ENCODE peak calls at places on chromosomes 16 and 17, in nine cellular contexts. One of them, this sample, is unnamed.
A peak's percentile ranks its signal among the peaks of the same experiment; 100 is the strongest.

GRCh38 chr17:31424944-31425582 is 33.6 kb downstream of the RAB11FIP4 start:
- DNase-seq in CD8-positive, alpha-beta memory T cell: no peak
- DNase-seq in H7: no peak
- DNase-seq in effector memory CD4-positive, alpha-beta T cell: no peak
- DNase-seq in Caco-2: peak; percentile 72
- DNase-seq in psoas muscle: no peak
- DNase-seq in bronchial epithelial cell: no peak
- DNase-seq in Peyer's patch: no peak
- DNase-seq in iPS DF 6.9: no peak
- DNase-seq in this sample: no peak

GRCh38 chr16:26510924-26511323 is 555.8 kb upstream of the C16orf82 start:
- DNase-seq in CD8-positive, alpha-beta memory T cell: no peak
- DNase-seq in H7: no peak
- DNase-seq in Caco-2: no peak
- DNase-seq in psoas muscle: no peak
- DNase-seq in iPS DF 6.9: no peak
- DNase-seq in Peyer's patch: no peak
- DNase-seq in bronchial epithelial cell: no peak
- DNase-seq in effector memory CD4-positive, alpha-beta T cell: no peak
- DNase-seq in this sample: no peak

GRCh38 chr16:57016831-57017230 is 27.5 kb downstream of the NLRC5 start:
- DNase-seq in H7: no peak
- DNase-seq in Caco-2: no peak
- DNase-seq in psoas muscle: no peak
- DNase-seq in iPS DF 6.9: no peak
- DNase-seq in bronchial epithelial cell: no peak
- DNase-seq in effector memory CD4-positive, alpha-beta T cell: no peak
- DNase-seq in CD8-positive, alpha-beta memory T cell: no peak
- DNase-seq in Peyer's patch: peak; percentile 18
- DNase-seq in this sample: no peak

GRCh38 chr17:68840073-68840472 is 115.1 kb downstream of the ABCA8 start:
- DNase-seq in bronchial epithelial cell: no peak
- DNase-seq in iPS DF 6.9: no peak
- DNase-seq in psoas muscle: peak; percentile 40
- DNase-seq in effector memory CD4-positive, alpha-beta T cell: no peak
- DNase-seq in CD8-positive, alpha-beta memory T cell: no peak
- DNase-seq in Peyer's patch: no peak
- DNase-seq in H7: no peak
- DNase-seq in Caco-2: no peak
- DNase-seq in this sample: no peak

GRCh38 chr16:3971261-3971660 is 90.7 kb upstream of the CREBBP start:
- DNase-seq in CD8-positive, alpha-beta memory T cell: no peak
- DNase-seq in Caco-2: no peak
- DNase-seq in bronchial epithelial cell: peak; percentile 35
- DNase-seq in psoas muscle: no peak
- DNase-seq in effector memory CD4-positive, alpha-beta T cell: no peak
- DNase-seq in Peyer's patch: no peak
- DNase-seq in iPS DF 6.9: no peak
- DNase-seq in H7: no peak
- DNase-seq in this sample: peak; percentile 92

GRCh38 chr16:77894054-77894632 is 105.8 kb downstream of the VAT1L start:
- DNase-seq in Caco-2: no peak
- DNase-seq in Peyer's patch: no peak
- DNase-seq in psoas muscle: no peak
- DNase-seq in H7: no peak
- DNase-seq in bronchial epithelial cell: no peak
- DNase-seq in CD8-positive, alpha-beta memory T cell: no peak
- DNase-seq in effector memory CD4-positive, alpha-beta T cell: no peak
- DNase-seq in iPS DF 6.9: no peak
- DNase-seq in this sample: no peak

GRCh38 chr16:59573528-59574271 is 839.6 kb upstream of the GOT2 start:
- DNase-seq in bronchial epithelial cell: no peak
- DNase-seq in psoas muscle: no peak
- DNase-seq in CD8-positive, alpha-beta memory T cell: no peak
- DNase-seq in H7: no peak
- DNase-seq in Peyer's patch: no peak
- DNase-seq in iPS DF 6.9: no peak
- DNase-seq in effector memory CD4-positive, alpha-beta T cell: no peak
- DNase-seq in Caco-2: no peak
- DNase-seq in this sample: peak; percentile 70

GRCh38 chr16:67648764-67649407 is 3.9 kb downstream of the CARMIL2 start:
- DNase-seq in bronchial epithelial cell: no peak
- DNase-seq in Caco-2: no peak
- DNase-seq in Peyer's patch: no peak
- DNase-seq in H7: peak; percentile 64
- DNase-seq in CD8-positive, alpha-beta memory T cell: no peak
- DNase-seq in psoas muscle: no peak
- DNase-seq in effector memory CD4-positive, alpha-beta T cell: no peak
- DNase-seq in iPS DF 6.9: no peak
- DNase-seq in this sample: no peak

GRCh38 chr17:65638221-65638940 is 76.9 kb upstream of the AXIN2 start:
- DNase-seq in effector memory CD4-positive, alpha-beta T cell: no peak
- DNase-seq in bronchial epithelial cell: no peak
- DNase-seq in Peyer's patch: no peak
- DNase-seq in H7: no peak
- DNase-seq in iPS DF 6.9: no peak
- DNase-seq in CD8-positive, alpha-beta memory T cell: no peak
- DNase-seq in Caco-2: no peak
- DNase-seq in psoas muscle: no peak
- DNase-seq in this sample: peak; percentile 68

GRCh38 chr17:61221597-61222471 is 177.8 kb upstream of the TBX2 start:
- DNase-seq in psoas muscle: no peak
- DNase-seq in iPS DF 6.9: no peak
- DNase-seq in CD8-positive, alpha-beta memory T cell: no peak
- DNase-seq in effector memory CD4-positive, alpha-beta T cell: no peak
- DNase-seq in bronchial epithelial cell: no peak
- DNase-seq in Peyer's patch: no peak
- DNase-seq in H7: no peak
- DNase-seq in Caco-2: no peak
- DNase-seq in this sample: peak; percentile 33

GRCh38 chr17:45745843-45746494 is 38.2 kb upstream of the CRHR1 start:
- DNase-seq in Caco-2: no peak
- DNase-seq in bronchial epithelial cell: no peak
- DNase-seq in iPS DF 6.9: no peak
- DNase-seq in CD8-positive, alpha-beta memory T cell: no peak
- DNase-seq in H7: peak; percentile 68
- DNase-seq in Peyer's patch: no peak
- DNase-seq in effector memory CD4-positive, alpha-beta T cell: no peak
- DNase-seq in psoas muscle: no peak
- DNase-seq in this sample: no peak

GRCh38 chr17:66848496-66848895 is 13.6 kb downstream of the CACNG5 start:
- DNase-seq in psoas muscle: no peak
- DNase-seq in CD8-positive, alpha-beta memory T cell: no peak
- DNase-seq in iPS DF 6.9: no peak
- DNase-seq in bronchial epithelial cell: no peak
- DNase-seq in H7: no peak
- DNase-seq in effector memory CD4-positive, alpha-beta T cell: no peak
- DNase-seq in Peyer's patch: no peak
- DNase-seq in Caco-2: no peak
- DNase-seq in this sample: no peak

GRCh38 chr17:57370051-57370581 is 113.8 kb downstream of the MSI2 start:
- DNase-seq in H7: peak; percentile 20
- DNase-seq in effector memory CD4-positive, alpha-beta T cell: no peak
- DNase-seq in bronchial epithelial cell: peak; percentile 97
- DNase-seq in CD8-positive, alpha-beta memory T cell: no peak
- DNase-seq in Caco-2: peak; percentile 84
- DNase-seq in Peyer's patch: no peak
- DNase-seq in psoas muscle: no peak
- DNase-seq in iPS DF 6.9: no peak
- DNase-seq in this sample: peak; percentile 88

GRCh38 chr16:53542283-53542682 is 39.3 kb upstream of the AKTIP start:
- DNase-seq in effector memory CD4-positive, alpha-beta T cell: no peak
- DNase-seq in Caco-2: no peak
- DNase-seq in bronchial epithelial cell: no peak
- DNase-seq in iPS DF 6.9: no peak
- DNase-seq in psoas muscle: no peak
- DNase-seq in H7: peak; percentile 81
- DNase-seq in CD8-positive, alpha-beta memory T cell: no peak
- DNase-seq in Peyer's patch: no peak
- DNase-seq in this sample: no peak

GRCh38 chr17:11990363-11990983 is 6.8 kb downstream of the ZNF18 start:
- DNase-seq in iPS DF 6.9: no peak
- DNase-seq in effector memory CD4-positive, alpha-beta T cell: no peak
- DNase-seq in Peyer's patch: no peak
- DNase-seq in psoas muscle: no peak
- DNase-seq in bronchial epithelial cell: no peak
- DNase-seq in Caco-2: no peak
- DNase-seq in H7: no peak
- DNase-seq in CD8-positive, alpha-beta memory T cell: no peak
- DNase-seq in this sample: no peak

DNA sequence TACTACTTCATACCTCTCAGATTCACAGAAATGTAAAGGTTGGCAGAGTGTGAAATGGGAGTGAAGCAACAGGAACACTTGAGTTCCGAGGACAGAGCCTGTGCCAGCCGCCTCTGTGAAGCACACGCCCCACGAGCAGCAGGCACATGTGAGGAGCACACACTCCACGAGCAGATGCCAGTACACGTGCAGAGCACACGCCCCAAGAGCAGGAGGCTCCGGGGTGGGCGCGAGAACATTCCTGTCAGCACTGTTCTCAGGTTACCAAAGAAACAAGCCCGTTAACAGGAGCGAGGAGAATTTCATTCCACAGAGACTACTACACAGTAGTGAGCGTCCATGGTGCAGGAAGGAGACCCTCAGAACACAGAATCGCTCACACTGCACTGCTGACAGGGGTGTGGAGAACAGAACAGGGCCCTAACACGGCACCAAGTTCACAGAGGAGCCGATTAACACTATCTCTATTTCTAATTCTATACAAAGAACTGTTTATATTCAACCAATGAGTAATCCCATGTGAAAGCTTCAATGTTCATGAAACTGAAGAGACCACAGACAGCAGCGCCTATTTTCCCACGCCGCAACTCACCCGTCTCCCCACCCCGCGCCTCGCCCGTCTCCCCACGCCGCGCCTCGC is 40.1 kb downstream of the KLHDC4 start:
- DNase-seq in Caco-2: no peak
- DNase-seq in H7: no peak
- DNase-seq in CD8-positive, alpha-beta memory T cell: no peak
- DNase-seq in psoas muscle: no peak
- DNase-seq in effector memory CD4-positive, alpha-beta T cell: no peak
- DNase-seq in Peyer's patch: no peak
- DNase-seq in bronchial epithelial cell: no peak
- DNase-seq in iPS DF 6.9: no peak
- DNase-seq in this sample: peak; percentile 21
- H3K36me3 ChIP-seq in Caco-2: peaks cover 7% of the 10 kb centered on the region
- H3K36me3 ChIP-seq in H7: peaks cover 10% of the 10 kb centered on the region
- H3K36me3 ChIP-seq in CD8-positive, alpha-beta memory T cell: peaks cover 40% of the 10 kb centered on the region
- H3K36me3 ChIP-seq in psoas muscle: no peaks in the 10 kb centered on the region
- H3K36me3 ChIP-seq in effector memory CD4-positive, alpha-beta T cell: peaks cover 59% of the 10 kb centered on the region
- H3K36me3 ChIP-seq in Peyer's patch: peaks cover 56% of the 10 kb centered on the region
- H3K36me3 ChIP-seq in bronchial epithelial cell: peaks cover 16% of the 10 kb centered on the region
- H3K36me3 ChIP-seq in iPS DF 6.9: peaks cover 15% of the 10 kb centered on the region
- H3K36me3 ChIP-seq in this sample: peaks cover 22% of the 10 kb centered on the region

DNA sequence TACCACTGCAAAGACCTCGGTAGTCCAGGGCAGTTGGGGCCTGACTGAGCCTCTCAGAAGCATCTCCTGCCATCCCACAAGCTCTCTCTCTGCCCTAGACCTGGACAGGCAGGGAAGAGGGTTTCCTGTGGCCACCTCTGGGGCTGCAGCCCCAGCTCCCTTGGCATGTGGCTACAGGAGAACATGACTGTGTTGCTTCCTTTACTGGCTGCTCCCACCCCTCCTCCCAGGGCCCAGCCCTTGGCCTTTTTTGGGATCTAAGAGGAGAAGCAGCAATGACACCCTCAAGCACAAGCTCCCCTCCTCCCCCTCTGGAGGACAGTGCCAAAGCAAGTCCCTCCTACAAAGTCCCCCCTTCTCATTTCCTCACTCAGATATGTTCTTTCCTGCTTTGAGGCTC is 5.6 kb downstream of the MRPL27 start:
- DNase-seq in effector memory CD4-positive, alpha-beta T cell: no peak
- DNase-seq in psoas muscle: no peak
- DNase-seq in Caco-2: no peak
- DNase-seq in CD8-positive, alpha-beta memory T cell: no peak
- DNase-seq in Peyer's patch: no peak
- DNase-seq in bronchial epithelial cell: no peak
- DNase-seq in iPS DF 6.9: no peak
- DNase-seq in H7: no peak
- DNase-seq in this sample: no peak
- H3K36me3 ChIP-seq in effector memory CD4-positive, alpha-beta T cell: peaks cover 51% of the 10 kb centered on the region
- H3K36me3 ChIP-seq in psoas muscle: no peaks in the 10 kb centered on the region
- H3K36me3 ChIP-seq in Caco-2: peaks cover 22% of the 10 kb centered on the region
- H3K36me3 ChIP-seq in CD8-positive, alpha-beta memory T cell: peaks cover 50% of the 10 kb centered on the region
- H3K36me3 ChIP-seq in Peyer's patch: peaks cover 56% of the 10 kb centered on the region
- H3K36me3 ChIP-seq in bronchial epithelial cell: peaks cover 31% of the 10 kb centered on the region
- H3K36me3 ChIP-seq in iPS DF 6.9: peaks cover 22% of the 10 kb centered on the region
- H3K36me3 ChIP-seq in H7: peaks cover 35% of the 10 kb centered on the region
- H3K36me3 ChIP-seq in this sample: peaks cover 60% of the 10 kb centered on the region

DNA sequence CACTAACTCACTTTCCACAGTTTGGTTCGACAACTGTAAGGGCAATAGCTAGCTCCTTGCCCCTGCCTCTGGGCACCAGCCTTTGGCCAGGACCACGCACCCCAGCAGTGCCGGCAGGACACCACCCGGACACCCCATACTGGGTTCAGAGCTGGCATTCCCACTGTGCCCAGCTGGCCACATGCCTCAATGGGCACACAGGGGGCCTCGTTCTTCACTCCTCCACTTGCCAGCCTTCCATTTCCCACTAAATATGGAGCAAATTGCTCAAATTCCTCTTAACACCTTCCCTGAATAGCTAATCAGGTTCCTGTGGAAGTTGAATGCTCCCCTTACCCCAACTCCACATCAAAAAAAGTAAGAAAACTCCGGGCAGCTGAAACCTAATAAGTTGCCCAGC is 52.5 kb downstream of the PIPOX start:
- DNase-seq in psoas muscle: no peak
- DNase-seq in Caco-2: no peak
- DNase-seq in Peyer's patch: no peak
- DNase-seq in bronchial epithelial cell: no peak
- DNase-seq in H7: no peak
- DNase-seq in iPS DF 6.9: no peak
- DNase-seq in CD8-positive, alpha-beta memory T cell: no peak
- DNase-seq in effector memory CD4-positive, alpha-beta T cell: no peak
- DNase-seq in this sample: no peak
- H3K36me3 ChIP-seq in psoas muscle: peaks cover 21% of the 10 kb centered on the region
- H3K36me3 ChIP-seq in Caco-2: peaks cover 5% of the 10 kb centered on the region
- H3K36me3 ChIP-seq in Peyer's patch: peaks cover 99% of the 10 kb centered on the region
- H3K36me3 ChIP-seq in bronchial epithelial cell: peaks cover 57% of the 10 kb centered on the region
- H3K36me3 ChIP-seq in H7: peaks cover 12% of the 10 kb centered on the region
- H3K36me3 ChIP-seq in iPS DF 6.9: peaks cover 38% of the 10 kb centered on the region
- H3K36me3 ChIP-seq in CD8-positive, alpha-beta memory T cell: peaks cover 80% of the 10 kb centered on the region
- H3K36me3 ChIP-seq in effector memory CD4-positive, alpha-beta T cell: peaks cover 98% of the 10 kb centered on the region
- H3K36me3 ChIP-seq in this sample: peaks cover 100% of the 10 kb centered on the region

DNA sequence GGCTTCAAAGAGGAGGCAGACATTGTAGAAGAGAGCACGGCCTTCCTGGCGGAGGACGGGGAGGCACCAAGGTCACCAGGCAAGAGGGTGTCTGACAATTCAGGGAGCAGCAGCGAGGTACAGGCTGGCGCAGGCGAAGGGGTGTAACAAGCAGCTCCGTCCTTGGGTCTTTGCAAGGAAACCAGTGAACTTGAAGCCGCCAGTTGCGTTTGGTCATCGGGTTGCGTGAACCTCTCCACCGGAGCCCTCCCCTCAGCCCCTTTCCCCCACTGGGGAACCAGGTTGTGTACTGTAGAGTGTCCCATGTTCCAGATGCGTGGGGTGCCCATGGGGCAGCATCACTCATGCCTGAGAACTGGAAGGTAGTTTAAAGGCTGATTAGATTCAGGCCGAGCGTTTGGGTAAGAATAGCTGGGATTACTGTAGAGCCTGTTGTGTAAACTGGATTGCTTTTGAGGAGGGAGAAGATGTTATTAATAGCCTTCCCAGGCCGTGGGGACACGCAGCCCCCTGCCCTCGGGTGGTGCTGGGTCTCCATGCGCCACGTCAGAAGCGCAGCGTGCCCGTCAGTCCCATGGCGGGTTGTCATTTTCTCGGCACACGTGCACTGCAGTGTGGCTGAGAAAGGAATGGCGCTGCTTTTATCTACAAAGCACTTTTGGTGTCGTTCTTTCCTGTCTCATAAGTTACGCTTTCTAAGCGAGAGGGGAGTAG is 2.5 kb downstream of the MRPL12 start:
- DNase-seq in bronchial epithelial cell: no peak
- DNase-seq in H7: no peak
- DNase-seq in effector memory CD4-positive, alpha-beta T cell: no peak
- DNase-seq in CD8-positive, alpha-beta memory T cell: no peak
- DNase-seq in iPS DF 6.9: no peak
- DNase-seq in psoas muscle: peak; percentile 10
- DNase-seq in Peyer's patch: no peak
- DNase-seq in Caco-2: no peak
- DNase-seq in this sample: no peak
- H3K36me3 ChIP-seq in bronchial epithelial cell: peaks cover 26% of the 10 kb centered on the region
- H3K36me3 ChIP-seq in H7: peaks cover 15% of the 10 kb centered on the region
- H3K36me3 ChIP-seq in effector memory CD4-positive, alpha-beta T cell: peaks cover 28% of the 10 kb centered on the region
- H3K36me3 ChIP-seq in CD8-positive, alpha-beta memory T cell: peaks cover 11% of the 10 kb centered on the region
- H3K36me3 ChIP-seq in iPS DF 6.9: peaks cover 40% of the 10 kb centered on the region
- H3K36me3 ChIP-seq in psoas muscle: peaks cover 4% of the 10 kb centered on the region
- H3K36me3 ChIP-seq in Peyer's patch: peaks cover 46% of the 10 kb centered on the region
- H3K36me3 ChIP-seq in Caco-2: peaks cover 8% of the 10 kb centered on the region
- H3K36me3 ChIP-seq in this sample: peaks cover 51% of the 10 kb centered on the region